ENCODE peak calls at places on chromosomes 13 and 19, in ten cellular contexts. C is activated CD4-positive, alpha-beta T cell treated with anti-CD3 and anti-CD28 coated beads, Interleukin-2, amount 10 ng/mL, durations not matched to agents 7 days and 5 days; Z is stimulated activated CD4-positive, alpha-beta T cell treated with anti-CD3 and anti-CD28 coated beads, Interleukin-15, amount 100 ng/mL, for 1 hour; P is nephron progenitor cell; X is activated naive CD8-positive, alpha-beta T cell treated with anti-CD3 and anti-CD28 coated beads, Interleukin-2, amount 50 U/mL, for 24 hours; S is NCI-H1417 treated with DMSO at 0.1 percent for 48 hours; F is heart right ventricle; K is endothelial cell; T is CD4-positive, alpha-beta T cell; L is hypothalamus. V is an unnamed sample.

GRCh38 chr19:43895727-43896126 is 39.4 kb downstream of the ZNF45 start:
- DNase-seq in X (no peak), L (no peak), S (no peak), P (no peak), F (no peak), Z (no peak), K (no peak), C (no peak), T (no peak), V (no peak)

GRCh38 chr13:71714802-71715375 is 152.1 kb downstream of the DACH1 start:
- DNase-seq in Z (no peak), C (no peak), P (no peak), L (no peak), T (no peak), X (no peak), K (no peak), S (no peak), F (no peak), V (no peak)

GRCh38 chr19:40567750-40568494 is 8.8 kb upstream of the SHKBP1 start:
- DNase-seq in T (no peak), Z (no peak), C (no peak), L (no peak), K (no peak), S (no peak), X (no peak), F (no peak), P (peak; percentile 53), V (no peak)

GRCh38 chr13:34967851-34968562 is 25.9 kb downstream of the NBEA start:
- DNase-seq in C (no peak), Z (no peak), X (no peak), P (no peak), L (no peak), F (no peak), K (no peak), S (peak; percentile 28), T (no peak), V (no peak)

GRCh38 chr19:37983916-37984315 is 76.9 kb downstream of the SIPA1L3 start:
- DNase-seq in F (no peak), K (no peak), P (no peak), L (peak; percentile 21), X (no peak), C (no peak), Z (no peak), T (no peak), S (no peak), V (no peak)

GRCh38 chr19:44741841-44742352 is 6.6 kb upstream of the BCL3 start:
- DNase-seq in K (no peak), P (no peak), F (peak; percentile 99), C (no peak), Z (no peak), T (no peak), L (peak; percentile 91), S (no peak), X (no peak), V (no peak)

GRCh38 chr13:28741080-28741479 is 22.3 kb upstream of the SLC46A3 start:
- DNase-seq in P (no peak), C (no peak), S (no peak), Z (no peak), T (no peak), X (no peak), K (no peak), L (no peak), F (no peak), V (no peak)

GRCh38 chr19:5268801-5269200 is 71.8 kb downstream of the PTPRS start:
- DNase-seq in K (no peak), P (no peak), T (no peak), C (no peak), Z (no peak), S (no peak), F (no peak), L (no peak), X (no peak), V (no peak)

V was measured in H1.